ENCODE peak calls at places on chromosomes 1 and 21, in five cellular contexts. P, X, H, A and N are unnamed samples.
A peak's percentile ranks its signal among the peaks of the same experiment; 100 is the strongest.

GRCh38 chr1:66333463-66334232 is 200.3 kb upstream of the SGIP1 start:
- DNase-seq in X (no peak), A (no peak), H (peak; percentile 58), P (peak; percentile 30), N (no peak)

GRCh38 chr21:31732891-31733520 is 1.1 kb upstream of the SCAF4 start:
- DNase-seq in X (peak; percentile 53), P (no peak), A (no peak), H (peak; percentile 63), N (no peak)

GRCh38 chr1:245235156-245235555 is 80.4 kb downstream of the KIF26B start:
- DNase-seq in P (no peak), H (no peak), X (no peak), A (no peak), N (no peak)

GRCh38 chr21:25281134-25281533 is 326.1 kb downstream of the MRPL39 start:
- DNase-seq in X (no peak), A (no peak), H (no peak), P (no peak), N (no peak)

GRCh38 chr1:60425528-60425927 is 352.0 kb upstream of the C1orf87 start:
- DNase-seq in A (no peak), P (no peak), X (no peak), H (peak; percentile 65), N (no peak)

GRCh38 chr21:16707274-16707673 is 805.6 kb upstream of the CXADR start:
- DNase-seq in A (no peak), X (no peak), H (no peak), P (no peak), N (no peak)

GRCh38 chr1:25001125-25001915 is 71.2 kb upstream of the RUNX3 start:
- DNase-seq in P (no peak), H (no peak), X (no peak), A (no peak), N (no peak)

GRCh38 chr1:59199734-59200376 is 97.0 kb upstream of the FGGY start:
- DNase-seq in X (no peak), H (no peak), A (no peak), P (no peak), N (no peak)

GRCh38 chr1:2374260-2375155 is 16.8 kb downstream of the MORN1 start:
- DNase-seq in P (no peak), H (no peak), X (no peak), A (no peak), N (no peak)

GRCh38 chr1:119286587-119287181 is 81.9 kb upstream of the HAO2 start:
- DNase-seq in P (no peak), H (peak; percentile 81), A (no peak), X (peak; percentile 49), N (no peak)

GRCh38 chr1:26582053-26582835 is 52.7 kb downstream of the RPS6KA1 start:
- DNase-seq in P (no peak), A (no peak), X (no peak), H (no peak), N (no peak)

GRCh38 chr1:209895709-209896108 is 42.3 kb upstream of the SYT14 start:
- DNase-seq in H (peak; percentile 65), X (no peak), P (no peak), A (no peak), N (no peak)

GRCh38 chr1:85576256-85576641 is 4.3 kb upstream of the CCN1 start:
- DNase-seq in P (no peak), A (no peak), X (peak; percentile 82), H (no peak), N (no peak)

GRCh38 chr1:209550519-209550918 is 33.0 kb upstream of the CAMK1G start:
- DNase-seq in X (no peak), H (no peak), A (no peak), P (no peak), N (no peak)

GRCh38 chr1:164064501-164064900 is 494.5 kb upstream of the PBX1 start:
- DNase-seq in P (no peak), A (no peak), H (no peak), X (no peak), N (no peak)

GRCh38 chr1:110155878-110156522 is 5.7 kb downstream of the SLC6A17 start:
- DNase-seq in P (peak; percentile 73), X (peak; percentile 58), A (peak; percentile 54), H (peak; percentile 71), N (no peak)

GRCh38 chr1:41957568-41957967 is 38.8 kb upstream of the HIVEP3 start:
- DNase-seq in P (no peak), H (no peak), X (no peak), A (peak; percentile 52), N (no peak)

GRCh38 chr1:227894831-227895451 is 52.8 kb downstream of the WNT9A start:
- DNase-seq in A (no peak), X (peak; percentile 3), P (no peak), H (no peak), N (no peak)

GRCh38 chr1:115454835-115455511 is 116.9 kb upstream of the NGF start:
- DNase-seq in H (no peak), A (no peak), P (peak; percentile 69), X (peak; percentile 19), N (no peak)

GRCh38 chr1:7006996-7007871 is 222.0 kb downstream of the CAMTA1 start:
- DNase-seq in P (no peak), A (no peak), H (no peak), X (no peak), N (no peak)

GRCh38 chr21:41566500-41567014 is 58.6 kb upstream of the TMPRSS2 start:
- DNase-seq in H (no peak), X (no peak), A (no peak), P (no peak), N (no peak)

GRCh38 chr1:6244401-6245054 is 549 bp downstream of the HES3 start:
- DNase-seq in A (no peak), H (no peak), P (no peak), X (no peak), N (no peak)

GRCh38 chr1:19273106-19273843 is 15.3 kb downstream of the AKR7A3 start:
- DNase-seq in P (no peak), A (no peak), X (no peak), H (no peak), N (no peak)

GRCh38 chr1:33349778-33350610 is 29.1 kb upstream of the A3GALT2 start:
- DNase-seq in A (peak; percentile 92), H (peak; percentile 80), X (peak; percentile 91), P (peak; percentile 90), N (no peak)

GRCh38 chr1:234413485-234413884 is 40.2 kb downstream of the COA6 start:
- DNase-seq in A (no peak), H (no peak), P (no peak), X (no peak), N (no peak)

GRCh38 chr1:57471995-57472394 is 48.1 kb upstream of the DAB1 start:
- DNase-seq in A (no peak), X (no peak), P (no peak), H (no peak), N (no peak)

GRCh38 chr1:33057095-33057494 is 20.4 kb upstream of the AK2 start:
- DNase-seq in A (no peak), P (no peak), H (no peak), X (no peak), N (no peak)

GRCh38 chr1:47685763-47686066 is 247.9 kb downstream of the FOXD2 start:
- DNase-seq in X (no peak), P (no peak), A (no peak), H (no peak), N (no peak)

GRCh38 chr1:67257173-67257535 is 50.5 kb upstream of the IL12RB2 start:
- DNase-seq in X (peak; percentile 52), A (no peak), H (no peak), P (no peak), N (no peak)

GRCh38 chr1:23816932-23817331 is 8.3 kb downstream of the HMGCL start:
- DNase-seq in H (no peak), X (no peak), A (no peak), P (no peak), N (no peak)

GRCh38 chr1:10897321-10897980 is 101.0 kb upstream of the CASZ1 start:
- DNase-seq in P (no peak), X (no peak), A (no peak), H (no peak), N (no peak)

GRCh38 chr21:44901391-44902074 is 19.2 kb downstream of the ITGB2 start:
- DNase-seq in X (no peak), H (no peak), P (no peak), A (no peak), N (no peak)
- H3K36me3 ChIP-seq in X (peaks cover 19% of the 10 kb centered on the region), H (no peaks in the 10 kb centered on the region), P (no peaks in the 10 kb centered on the region), A (no peaks in the 10 kb centered on the region), N (no peaks in the 10 kb centered on the region)

GRCh38 chr1:167148388-167148787 is 54.5 kb downstream of the STYXL2 start:
- DNase-seq in X (no peak), A (no peak), P (no peak), H (peak; percentile 91), N (no peak)
- H3K4me3 ChIP-seq in X (no peak overlapping the region), A (no peak overlapping the region), P (no peak overlapping the region), H (no peak overlapping the region), N (no peak overlapping the region)

GRCh38 chr1:235920596-235921375 is 54.1 kb upstream of the LYST start:
- DNase-seq in P (no peak), H (peak; percentile 78), X (no peak), A (no peak), N (no peak)
- H3K27ac ChIP-seq in P (no peak overlapping the region), H (peak overlapping the region; percentile 42), X (no peak overlapping the region), A (no peak overlapping the region), N (peak overlapping the region; percentile 83)

GRCh38 chr1:152244576-152244975 is 20.6 kb upstream of the HRNR start:
- DNase-seq in X (no peak), H (no peak), P (no peak), A (no peak), N (no peak)
- H3K36me3 ChIP-seq in X (no peaks in the 10 kb centered on the region), H (no peaks in the 10 kb centered on the region), P (no peaks in the 10 kb centered on the region), A (no peaks in the 10 kb centered on the region), N (no peaks in the 10 kb centered on the region)